ENCODE peak calls at places on chromosomes 13 and 19, in eight cellular contexts. O is nephron progenitor cell; H is choroid plexus epithelial cell; G is mucosa of gallbladder; X is pancreas; L is NCI-H1436 treated with DMSO at 0.1 percent for 48 hours; S is NCI-H1694 treated with DMSO at 0.1 percent for 48 hours; Y is activated T-helper 1 cell treated with anti-CD3 and anti-CD28 coated beads, Interleukin-12 subunit alpha, Interleukin-12 subunit beta, Interleukin-2, Interleukin-4 antibody, amounts not matched to agents 30 ng/mL and 10 ng/mL and 1 ng/mL, durations not matched to agents 14 hours and 24 hours and 36 hours. Z is an unnamed sample.

GRCh38 chr13:65330287-65330686 is 1899.8 kb downstream of the PCDH9 start:
- DNase-seq in O (no peak), H (no peak), G (no peak), X (no peak), L (no peak), S (no peak), Y (no peak), Z (no peak)

GRCh38 chr19:50624949-50625600 is 14.6 kb downstream of the SYT3 start:
- DNase-seq in O (no peak), H (no peak), G (no peak), X (no peak), L (no peak), S (no peak), Y (no peak), Z (no peak)

GRCh38 chr13:95457294-95457693 is 95.2 kb upstream of the CLDN10 start:
- DNase-seq in O (no peak), H (peak; percentile 31), G (no peak), X (no peak), L (no peak), S (no peak), Y (no peak), Z (no peak)

GRCh38 chr13:21175656-21176194 is 627 bp downstream of the SKA3 start:
- DNase-seq in O (no peak), H (peak; percentile 58), G (no peak), X (no peak), L (no peak), S (no peak), Y (no peak), Z (no peak)

GRCh38 chr19:49968279-49968922 is 7.4 kb upstream of the SIGLEC11 start:
- DNase-seq in O (no peak), H (no peak), G (no peak), X (no peak), L (no peak), S (no peak), Y (no peak), Z (no peak)

GRCh38 chr13:112967666-112968379 is 1.2 kb upstream of the MCF2L start:
- DNase-seq in O (no peak), H (no peak), G (no peak), X (no peak), L (no peak), S (no peak), Y (no peak), Z (no peak)

GRCh38 chr13:91247768-91248167 is 99.7 kb upstream of the MIR17HG start:
- DNase-seq in O (no peak), H (peak; percentile 20), G (no peak), X (no peak), L (no peak), S (no peak), Y (no peak), Z (no peak)

GRCh38 chr19:3360494-3361383 is 5.6 kb upstream of the NFIC start:
- DNase-seq in O (peak; percentile 48), H (no peak), G (peak; percentile 58), X (peak; percentile 70), L (no peak), S (no peak), Y (peak; percentile 64), Z (no peak)

GRCh38 chr19:23075031-23075733 is 41.6 kb upstream of the ZNF730 start:
- DNase-seq in O (peak; percentile 79), H (peak; percentile 85), G (peak; percentile 32), X (peak; percentile 20), L (peak; percentile 60), S (peak; percentile 84), Y (no peak), Z (peak; percentile 76)

GRCh38 chr13:25902946-25903345 is 148.9 kb downstream of the SHISA2 start:
- DNase-seq in O (no peak), H (peak; percentile 52), G (no peak), X (no peak), L (no peak), S (no peak), Y (peak; percentile 20), Z (no peak)

GRCh38 chr19:55173717-55174409 is 6.2 kb downstream of the SYT5 start:
- DNase-seq in O (peak; percentile 85), H (peak; percentile 59), G (peak; percentile 23), X (peak; percentile 67), L (no peak), S (peak; percentile 56), Y (peak; percentile 45), Z (peak; percentile 54)

GRCh38 chr19:10417598-10418280 is 2.6 kb upstream of the PDE4A start:
- DNase-seq in O (peak; percentile 61), H (peak; percentile 38), G (no peak), X (peak; percentile 54), L (no peak), S (no peak), Y (no peak), Z (no peak)

GRCh38 chr19:7515471-7516226 is at the start of gene ZNF358:
- DNase-seq in O (peak; percentile 86), H (peak; percentile 62), G (peak; percentile 62), X (peak; percentile 75), L (no peak), S (peak; percentile 8), Y (peak; percentile 22), Z (peak; percentile 78)

GRCh38 chr19:1469936-1470863 is 8.8 kb downstream of the C19orf25 start:
- DNase-seq in O (peak; percentile 76), H (peak; percentile 25), G (no peak), X (peak; percentile 44), L (peak; percentile 35), S (peak; percentile 32), Y (peak; percentile 64), Z (no peak)

GRCh38 chr13:36160297-36160696 is 29.1 kb upstream of the DCLK1 start:
- DNase-seq in O (no peak), H (no peak), G (no peak), X (no peak), L (no peak), S (no peak), Y (no peak), Z (no peak)

GRCh38 chr19:13929340-13929739 is 8.9 kb downstream of the PODNL1 start:
- DNase-seq in O (no peak), H (no peak), G (no peak), X (no peak), L (no peak), S (no peak), Y (no peak), Z (no peak)

GRCh38 chr19:47229674-47230121 is 1.3 kb downstream of the BBC3 start:
- DNase-seq in O (no peak), H (peak; percentile 49), G (no peak), X (no peak), L (no peak), S (no peak), Y (no peak), Z (no peak)

GRCh38 chr13:75101997-75102720 is 379.8 kb downstream of the TBC1D4 start:
- DNase-seq in O (peak; percentile 14), H (peak; percentile 52), G (no peak), X (no peak), L (no peak), S (no peak), Y (no peak), Z (no peak)

GRCh38 chr19:29671393-29672076 is 6.3 kb downstream of the PLEKHF1 start:
- DNase-seq in O (no peak), H (peak; percentile 86), G (peak; percentile 58), X (no peak), L (no peak), S (no peak), Y (peak; percentile 75), Z (no peak)

GRCh38 chr19:4974855-4975469 is 6.0 kb downstream of the KDM4B start:
- DNase-seq in O (no peak), H (no peak), G (no peak), X (no peak), L (no peak), S (no peak), Y (no peak), Z (no peak)

GRCh38 chr13:27774169-27774568 is 18.1 kb upstream of the GSX1 start:
- DNase-seq in O (no peak), H (no peak), G (no peak), X (no peak), L (no peak), S (no peak), Y (no peak), Z (no peak)

GRCh38 chr19:33775731-33776487 is 20.8 kb upstream of the KCTD15 start:
- DNase-seq in O (no peak), H (no peak), G (no peak), X (no peak), L (no peak), S (no peak), Y (no peak), Z (no peak)

GRCh38 chr19:38494379-38494778 is 60.9 kb downstream of the RYR1 start:
- DNase-seq in O (no peak), H (no peak), G (no peak), X (no peak), L (no peak), S (no peak), Y (no peak), Z (no peak)

GRCh38 chr19:44875666-44876418 is 15.2 kb upstream of the TOMM40 start:
- DNase-seq in O (no peak), H (peak; percentile 19), G (no peak), X (no peak), L (no peak), S (no peak), Y (no peak), Z (no peak)

GRCh38 chr13:113730145-113730750 is 28.8 kb upstream of the TMEM255B start:
- DNase-seq in O (no peak), H (no peak), G (no peak), X (no peak), L (no peak), S (no peak), Y (no peak), Z (no peak)

GRCh38 chr19:13164370-13165090 is 14.3 kb downstream of the IER2 start:
- DNase-seq in O (peak; percentile 82), H (no peak), G (no peak), X (peak; percentile 68), L (peak; percentile 72), S (no peak), Y (peak; percentile 45), Z (peak; percentile 92)

GRCh38 chr19:49685845-49686332 is 3.5 kb upstream of the ADM5 start:
- DNase-seq in O (no peak), H (no peak), G (no peak), X (no peak), L (no peak), S (no peak), Y (no peak), Z (no peak)

GRCh38 chr13:75648446-75648845 is 12.3 kb downstream of the LMO7 start:
- DNase-seq in O (no peak), H (no peak), G (no peak), X (no peak), L (no peak), S (no peak), Y (no peak), Z (no peak)

GRCh38 chr13:57546942-57547341 is 84.6 kb upstream of the PCDH17 start:
- DNase-seq in O (no peak), H (no peak), G (no peak), X (no peak), L (no peak), S (no peak), Y (no peak), Z (no peak)

GRCh38 chr19:7161292-7161691 is 91.8 kb downstream of the ZNF557 start:
- DNase-seq in O (no peak), H (no peak), G (no peak), X (no peak), L (no peak), S (no peak), Y (no peak), Z (no peak)

GRCh38 chr13:44148159-44148929 is 225.3 kb upstream of the SERP2 start:
- DNase-seq in O (no peak), H (no peak), G (no peak), X (no peak), L (no peak), S (no peak), Y (no peak), Z (no peak)

GRCh38 chr13:26442541-26442940 is 114.9 kb upstream of the WASF3 start:
- DNase-seq in O (no peak), H (peak; percentile 36), G (no peak), X (no peak), L (no peak), S (no peak), Y (no peak), Z (no peak)

GRCh38 chr19:34481861-34482379 is 362 bp downstream of the WTIP start:
- DNase-seq in O (no peak), H (peak; percentile 70), G (no peak), X (no peak), L (no peak), S (no peak), Y (no peak), Z (peak; percentile 55)

GRCh38 chr19:56126983-56127780 is 6.1 kb upstream of the ZNF787 start:
- DNase-seq in O (no peak), H (no peak), G (no peak), X (no peak), L (no peak), S (no peak), Y (no peak), Z (no peak)

Z was measured in endothelial cell.